ENCODE peak calls at places on chromosomes 3 and 15, in eight cellular contexts. Q, S, K, D, F, A, L and C are unnamed samples.

GRCh38 chr3:13093687-13094086 is 20.5 kb upstream of the IQSEC1 start:
- DNase-seq in Q (no peak), S (peak; percentile 50), K (no peak), D (no peak), F (no peak), A (no peak), L (no peak), C (no peak)

GRCh38 chr3:190321789-190322603 is at the start of gene CLDN1:
- DNase-seq in Q (peak; percentile 29), S (peak; percentile 68), K (peak; percentile 44), D (no peak), F (peak; percentile 61), A (peak; percentile 54), L (peak; percentile 52), C (peak; percentile 25)

GRCh38 chr15:58590901-58591300 is 158.6 kb downstream of the ADAM10 start:
- DNase-seq in Q (no peak), S (peak; percentile 11), K (no peak), D (no peak), F (no peak), A (no peak), L (no peak), C (no peak)

GRCh38 chr3:157427906-157428305 is 8.7 kb upstream of the PTX3 start:
- DNase-seq in Q (no peak), S (peak; percentile 82), K (no peak), D (no peak), F (no peak), A (no peak), L (no peak), C (no peak)

GRCh38 chr3:41304603-41305002 is 105.3 kb downstream of the CTNNB1 start:
- DNase-seq in Q (no peak), S (peak; percentile 20), K (no peak), D (no peak), F (no peak), A (peak; percentile 21), L (no peak), C (no peak)

GRCh38 chr3:14411166-14411526 is 8.7 kb downstream of the SLC6A6 start:
- DNase-seq in Q (no peak), S (no peak), K (no peak), D (no peak), F (no peak), A (no peak), L (no peak), C (no peak)

GRCh38 chr3:154795582-154795981 is 284.5 kb upstream of the MME start:
- DNase-seq in Q (no peak), S (no peak), K (no peak), D (peak; percentile 88), F (no peak), A (peak; percentile 94), L (no peak), C (peak; percentile 25)

GRCh38 chr3:114741066-114741465 is 406.0 kb downstream of the ZBTB20 start:
- DNase-seq in Q (no peak), S (no peak), K (no peak), D (no peak), F (no peak), A (peak; percentile 21), L (no peak), C (no peak)